ENCODE peak calls at places on chromosomes 4 and X, in seven cellular contexts. One of them, this sample, is unnamed.

GRCh38 chrX:20585782-20586181 is 319.1 kb upstream of the RPS6KA3 start:
- DNase-seq in MG63: no peak
- DNase-seq in tibial nerve: no peak
- DNase-seq in GM23248: peak; percentile 1
- DNase-seq in lung: no peak
- DNase-seq in transverse colon: no peak
- DNase-seq in aorta: no peak
- DNase-seq in this sample: no peak

GRCh38 chrX:13790206-13791131 is 26.4 kb downstream of the GPM6B start:
- DNase-seq in MG63: no peak
- DNase-seq in GM23248: no peak
- DNase-seq in tibial nerve: no peak
- DNase-seq in aorta: no peak
- DNase-seq in transverse colon: no peak
- DNase-seq in lung: no peak
- DNase-seq in this sample: no peak

GRCh38 chr4:147638942-147639341 is 21.7 kb downstream of the TMEM184C start:
- DNase-seq in GM23248: no peak
- DNase-seq in lung: no peak
- DNase-seq in aorta: no peak
- DNase-seq in transverse colon: no peak
- DNase-seq in MG63: no peak
- DNase-seq in tibial nerve: no peak
- DNase-seq in this sample: no peak

GRCh38 chr4:7073526-7074390 is 5.9 kb upstream of the GRPEL1 start:
- DNase-seq in transverse colon: no peak
- DNase-seq in aorta: no peak
- DNase-seq in MG63: peak; percentile 25
- DNase-seq in GM23248: peak; percentile 65
- DNase-seq in lung: no peak
- DNase-seq in tibial nerve: no peak
- DNase-seq in this sample: no peak

GRCh38 chr4:121764702-121765367 is at the start of gene SMIM43:
- DNase-seq in MG63: peak; percentile 41
- DNase-seq in lung: no peak
- DNase-seq in aorta: no peak
- DNase-seq in transverse colon: no peak
- DNase-seq in GM23248: peak; percentile 51
- DNase-seq in tibial nerve: no peak
- DNase-seq in this sample: no peak

GRCh38 chrX:37468111-37468739 is 103.2 kb upstream of the LANCL3 start:
- DNase-seq in tibial nerve: no peak
- DNase-seq in MG63: no peak
- DNase-seq in aorta: no peak
- DNase-seq in lung: no peak
- DNase-seq in transverse colon: no peak
- DNase-seq in GM23248: no peak
- DNase-seq in this sample: no peak

GRCh38 chr4:16835597-16836247 is 62.7 kb downstream of the LDB2 start:
- DNase-seq in GM23248: no peak
- DNase-seq in transverse colon: no peak
- DNase-seq in MG63: no peak
- DNase-seq in aorta: no peak
- DNase-seq in lung: no peak
- DNase-seq in tibial nerve: no peak
- DNase-seq in this sample: no peak

GRCh38 chrX:27815209-27815608 is 7.4 kb downstream of the MAGEB10 start:
- DNase-seq in lung: no peak
- DNase-seq in transverse colon: no peak
- DNase-seq in aorta: no peak
- DNase-seq in GM23248: no peak
- DNase-seq in tibial nerve: no peak
- DNase-seq in MG63: peak; percentile 3
- DNase-seq in this sample: no peak

GRCh38 chr4:8163436-8164193 is 5.0 kb upstream of the ABLIM2 start:
- DNase-seq in MG63: no peak
- DNase-seq in transverse colon: no peak
- DNase-seq in tibial nerve: no peak
- DNase-seq in aorta: no peak
- DNase-seq in GM23248: no peak
- DNase-seq in lung: no peak
- DNase-seq in this sample: no peak

GRCh38 chrX:17412692-17413091 is 37.7 kb downstream of the NHS start:
- DNase-seq in MG63: no peak
- DNase-seq in tibial nerve: no peak
- DNase-seq in lung: no peak
- DNase-seq in GM23248: peak; percentile 81
- DNase-seq in aorta: no peak
- DNase-seq in transverse colon: no peak
- DNase-seq in this sample: no peak

GRCh38 chrX:15820106-15821073 is 30.1 kb downstream of the ZRSR2 start:
- DNase-seq in lung: no peak
- DNase-seq in aorta: no peak
- DNase-seq in tibial nerve: no peak
- DNase-seq in transverse colon: no peak
- DNase-seq in GM23248: no peak
- DNase-seq in MG63: no peak
- DNase-seq in this sample: no peak

GRCh38 chr4:110518889-110519490 is 43.0 kb downstream of the ENPEP start:
- DNase-seq in MG63: no peak
- DNase-seq in aorta: no peak
- DNase-seq in GM23248: peak; percentile 57
- DNase-seq in lung: no peak
- DNase-seq in transverse colon: peak; percentile 14
- DNase-seq in tibial nerve: no peak
- DNase-seq in this sample: no peak

GRCh38 chr4:170198742-170199141 is 109.0 kb upstream of the AADAT start:
- DNase-seq in lung: no peak
- DNase-seq in transverse colon: no peak
- DNase-seq in MG63: no peak
- DNase-seq in tibial nerve: no peak
- DNase-seq in GM23248: peak; percentile 24
- DNase-seq in aorta: no peak
- DNase-seq in this sample: no peak

GRCh38 chrX:4932790-4933189 is 1219.3 kb upstream of the PRKX start:
- DNase-seq in lung: no peak
- DNase-seq in transverse colon: no peak
- DNase-seq in MG63: no peak
- DNase-seq in tibial nerve: no peak
- DNase-seq in aorta: no peak
- DNase-seq in GM23248: no peak
- DNase-seq in this sample: no peak

GRCh38 chrX:20140410-20140809 is 1.2 kb downstream of the EIF1AX start:
- DNase-seq in aorta: no peak
- DNase-seq in MG63: no peak
- DNase-seq in GM23248: peak; percentile 27
- DNase-seq in tibial nerve: no peak
- DNase-seq in lung: no peak
- DNase-seq in transverse colon: no peak
- DNase-seq in this sample: no peak

GRCh38 chr4:11416071-11416766 is 12.5 kb downstream of the HS3ST1 start:
- DNase-seq in aorta: no peak
- DNase-seq in lung: no peak
- DNase-seq in transverse colon: no peak
- DNase-seq in MG63: no peak
- DNase-seq in tibial nerve: no peak
- DNase-seq in GM23248: no peak
- DNase-seq in this sample: no peak

GRCh38 chr4:183504930-183505555 is at the start of gene ING2:
- DNase-seq in lung: no peak
- DNase-seq in MG63: no peak
- DNase-seq in GM23248: peak; percentile 87
- DNase-seq in aorta: no peak
- DNase-seq in tibial nerve: no peak
- DNase-seq in transverse colon: no peak
- DNase-seq in this sample: peak; percentile 84

GRCh38 chr4:137705171-137705783 is 173.0 kb upstream of the PCDH18 start:
- DNase-seq in tibial nerve: no peak
- DNase-seq in aorta: no peak
- DNase-seq in lung: no peak
- DNase-seq in GM23248: peak; percentile 83
- DNase-seq in transverse colon: no peak
- DNase-seq in MG63: peak; percentile 1
- DNase-seq in this sample: no peak

GRCh38 chr4:108109997-108110416 is 58.7 kb downstream of the LEF1 start:
- DNase-seq in lung: no peak
- DNase-seq in transverse colon: no peak
- DNase-seq in tibial nerve: no peak
- DNase-seq in aorta: no peak
- DNase-seq in MG63: no peak
- DNase-seq in GM23248: no peak
- DNase-seq in this sample: no peak

GRCh38 chr4:151276787-151277557 is at the start of gene PRSS48:
- DNase-seq in GM23248: peak; percentile 64
- DNase-seq in lung: peak; percentile 36
- DNase-seq in MG63: peak; percentile 35
- DNase-seq in tibial nerve: no peak
- DNase-seq in transverse colon: peak; percentile 77
- DNase-seq in aorta: peak; percentile 78
- DNase-seq in this sample: peak; percentile 66

GRCh38 chr4:96352051-96352517 is 512.2 kb downstream of the PDHA2 start:
- DNase-seq in MG63: no peak
- DNase-seq in tibial nerve: no peak
- DNase-seq in GM23248: no peak
- DNase-seq in aorta: no peak
- DNase-seq in lung: no peak
- DNase-seq in transverse colon: no peak
- DNase-seq in this sample: no peak

GRCh38 chr4:158940276-158940675 is 162.6 kb upstream of the RAPGEF2 start:
- DNase-seq in transverse colon: no peak
- DNase-seq in MG63: no peak
- DNase-seq in lung: no peak
- DNase-seq in aorta: no peak
- DNase-seq in GM23248: peak; percentile 12
- DNase-seq in tibial nerve: no peak
- DNase-seq in this sample: no peak

GRCh38 chr4:20251061-20251795 is 477 bp upstream of the SLIT2 start:
- DNase-seq in GM23248: peak; percentile 52
- DNase-seq in aorta: no peak
- DNase-seq in lung: no peak
- DNase-seq in transverse colon: no peak
- DNase-seq in tibial nerve: no peak
- DNase-seq in MG63: no peak
- DNase-seq in this sample: no peak

GRCh38 chr4:152342293-152342692 is 193.6 kb downstream of the FBXW7 start:
- DNase-seq in tibial nerve: no peak
- DNase-seq in aorta: no peak
- DNase-seq in MG63: peak; percentile 33
- DNase-seq in lung: no peak
- DNase-seq in GM23248: peak; percentile 78
- DNase-seq in transverse colon: no peak
- DNase-seq in this sample: no peak

GRCh38 chr4:52791936-52792335 is 40.7 kb upstream of the ERVMER34-1 start:
- DNase-seq in transverse colon: no peak
- DNase-seq in tibial nerve: no peak
- DNase-seq in lung: no peak
- DNase-seq in MG63: no peak
- DNase-seq in aorta: no peak
- DNase-seq in GM23248: no peak
- DNase-seq in this sample: no peak

GRCh38 chrX:124232523-124233201 is 99.8 kb upstream of the TEX13D start:
- DNase-seq in aorta: no peak
- DNase-seq in lung: no peak
- DNase-seq in transverse colon: no peak
- DNase-seq in tibial nerve: no peak
- DNase-seq in GM23248: no peak
- DNase-seq in MG63: no peak
- DNase-seq in this sample: no peak

GRCh38 chr4:70927502-70928139 is 25.5 kb downstream of the MOB1B start:
- DNase-seq in lung: no peak
- DNase-seq in aorta: no peak
- DNase-seq in MG63: no peak
- DNase-seq in tibial nerve: no peak
- DNase-seq in transverse colon: no peak
- DNase-seq in GM23248: no peak
- DNase-seq in this sample: no peak

GRCh38 chrX:148501121-148502066 is 977 bp downstream of the AFF2 start:
- DNase-seq in tibial nerve: no peak
- DNase-seq in transverse colon: no peak
- DNase-seq in MG63: no peak
- DNase-seq in lung: no peak
- DNase-seq in aorta: peak; percentile 72
- DNase-seq in GM23248: no peak
- DNase-seq in this sample: no peak
- H3K4me3 ChIP-seq in tibial nerve: peak overlapping the region; percentile 40
- H3K4me3 ChIP-seq in transverse colon: no peak overlapping the region
- H3K4me3 ChIP-seq in MG63: peak overlapping the region; percentile 30
- H3K4me3 ChIP-seq in lung: no peak overlapping the region
- H3K4me3 ChIP-seq in aorta: peak overlapping the region; percentile 33
- H3K4me3 ChIP-seq in GM23248: peak overlapping the region; percentile 76
- H3K4me3 ChIP-seq in this sample: peak overlapping the region; percentile 53

DNA sequence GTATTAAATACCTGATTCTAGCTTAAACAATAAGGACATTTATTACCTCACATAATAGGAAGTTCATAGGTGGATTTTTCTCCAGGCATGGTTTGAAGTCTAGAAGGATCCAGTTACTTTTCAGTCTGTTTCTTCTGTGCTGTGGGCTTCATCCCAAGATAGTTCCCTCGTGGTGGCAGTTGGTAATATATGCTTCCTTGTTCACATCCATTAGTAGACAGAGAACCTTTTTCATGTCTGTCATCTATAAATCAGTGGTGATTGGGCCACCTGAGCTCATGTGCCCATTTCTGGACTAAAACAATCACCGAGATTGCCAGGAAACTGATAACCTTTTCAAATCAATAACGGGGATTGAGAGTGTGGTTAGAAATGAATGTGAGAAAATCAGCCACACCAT is 97.7 kb downstream of the KDM6A start:
- DNase-seq in lung: no peak
- DNase-seq in aorta: no peak
- DNase-seq in tibial nerve: no peak
- DNase-seq in GM23248: no peak
- DNase-seq in transverse colon: no peak
- DNase-seq in MG63: no peak
- DNase-seq in this sample: no peak
- H3K9me3 ChIP-seq in lung: peaks cover 2% of the 10 kb centered on the region
- H3K9me3 ChIP-seq in aorta: no peaks in the 10 kb centered on the region
- H3K9me3 ChIP-seq in tibial nerve: no peaks in the 10 kb centered on the region
- H3K9me3 ChIP-seq in GM23248: no peaks in the 10 kb centered on the region
- H3K9me3 ChIP-seq in transverse colon: no peaks in the 10 kb centered on the region
- H3K9me3 ChIP-seq in MG63: no peaks in the 10 kb centered on the region
- H3K9me3 ChIP-seq in this sample: no peaks in the 10 kb centered on the region

GRCh38 chr4:53920883-53921282 is 143.5 kb downstream of the CHIC2 start:
- DNase-seq in aorta: no peak
- DNase-seq in tibial nerve: no peak
- DNase-seq in MG63: no peak
- DNase-seq in GM23248: no peak
- DNase-seq in lung: no peak
- DNase-seq in transverse colon: no peak
- DNase-seq in this sample: no peak
- H3K4me3 ChIP-seq in aorta: no peak overlapping the region
- H3K4me3 ChIP-seq in tibial nerve: no peak overlapping the region
- H3K4me3 ChIP-seq in MG63: no peak overlapping the region
- H3K4me3 ChIP-seq in GM23248: no peak overlapping the region
- H3K4me3 ChIP-seq in lung: no peak overlapping the region
- H3K4me3 ChIP-seq in transverse colon: no peak overlapping the region
- H3K4me3 ChIP-seq in this sample: no peak overlapping the region

DNA sequence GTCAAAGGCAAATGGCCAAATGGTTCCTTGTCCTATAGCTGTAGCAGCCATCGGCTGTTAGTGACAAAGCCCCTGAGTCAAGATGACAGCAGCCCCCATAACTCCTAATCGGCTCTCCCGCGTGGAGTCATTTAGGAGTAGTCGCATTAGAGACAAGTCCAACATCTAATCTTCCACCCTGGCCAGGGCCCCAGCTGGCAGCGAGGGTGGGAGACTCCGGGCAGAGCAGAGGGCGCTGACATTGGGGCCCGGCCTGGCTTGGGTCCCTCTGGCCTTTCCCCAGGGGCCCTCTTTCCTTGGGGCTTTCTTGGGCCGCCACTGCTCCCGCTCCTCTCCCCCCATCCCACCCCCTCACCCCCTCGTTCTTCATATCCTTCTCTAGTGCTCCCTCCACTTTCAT is 3.8 kb upstream of the OPN1LW start:
- DNase-seq in aorta: peak; percentile 31
- DNase-seq in lung: no peak
- DNase-seq in tibial nerve: no peak
- DNase-seq in MG63: no peak
- DNase-seq in transverse colon: no peak
- DNase-seq in GM23248: no peak
- DNase-seq in this sample: no peak
- H3K9me3 ChIP-seq in aorta: no peaks in the 10 kb centered on the region
- H3K9me3 ChIP-seq in lung: peaks cover 9% of the 10 kb centered on the region
- H3K9me3 ChIP-seq in tibial nerve: no peaks in the 10 kb centered on the region
- H3K9me3 ChIP-seq in MG63: no peaks in the 10 kb centered on the region
- H3K9me3 ChIP-seq in transverse colon: no peaks in the 10 kb centered on the region
- H3K9me3 ChIP-seq in GM23248: no peaks in the 10 kb centered on the region
- H3K9me3 ChIP-seq in this sample: no peaks in the 10 kb centered on the region

This sample was measured in suprapubic skin.